ENCODE peak calls at places on chromosome 12, in six cellular contexts. L is upper lobe of left lung, F is MG63, X is heart left ventricle, D is tibial artery, W is lower lobe of right lung. U is an unnamed sample.

GRCh38 chr12:127980585-127980984 is 286.4 kb upstream of the TMEM132C start:
- DNase-seq in L (no peak), F (no peak), X (no peak), D (no peak), W (no peak), U (no peak)

GRCh38 chr12:69101505-69101904 is 137.9 kb upstream of the CPSF6 start:
- DNase-seq in L (no peak), F (peak), X (no peak), D (no peak), W (no peak), U (no peak)

GRCh38 chr12:102990419-102990818 is 32.9 kb downstream of the ASCL1 start:
- DNase-seq in L (no peak), F (no peak), X (no peak), D (no peak), W (no peak), U (no peak)

GRCh38 chr12:7497661-7498060 is 5.9 kb downstream of the CD163 start:
- DNase-seq in L (no peak), F (no peak), X (no peak), D (no peak), W (no peak), U (peak)

GRCh38 chr12:12804432-12804886 is 8.7 kb upstream of the DDX47 start:
- DNase-seq in L (no peak), F (peak), X (no peak), D (no peak), W (no peak), U (peak)

GRCh38 chr12:102876883-102877282 is 40.2 kb downstream of the PAH start:
- DNase-seq in L (no peak), F (no peak), X (no peak), D (no peak), W (no peak), U (no peak)

GRCh38 chr12:61574339-61574738 is 685.9 kb upstream of the USP15 start:
- DNase-seq in L (no peak), F (peak), X (no peak), D (no peak), W (no peak), U (no peak)

GRCh38 chr12:94750891-94751290 is 100.5 kb upstream of the TMCC3 start:
- DNase-seq in L (no peak), F (no peak), X (no peak), D (no peak), W (no peak), U (no peak)

DNA sequence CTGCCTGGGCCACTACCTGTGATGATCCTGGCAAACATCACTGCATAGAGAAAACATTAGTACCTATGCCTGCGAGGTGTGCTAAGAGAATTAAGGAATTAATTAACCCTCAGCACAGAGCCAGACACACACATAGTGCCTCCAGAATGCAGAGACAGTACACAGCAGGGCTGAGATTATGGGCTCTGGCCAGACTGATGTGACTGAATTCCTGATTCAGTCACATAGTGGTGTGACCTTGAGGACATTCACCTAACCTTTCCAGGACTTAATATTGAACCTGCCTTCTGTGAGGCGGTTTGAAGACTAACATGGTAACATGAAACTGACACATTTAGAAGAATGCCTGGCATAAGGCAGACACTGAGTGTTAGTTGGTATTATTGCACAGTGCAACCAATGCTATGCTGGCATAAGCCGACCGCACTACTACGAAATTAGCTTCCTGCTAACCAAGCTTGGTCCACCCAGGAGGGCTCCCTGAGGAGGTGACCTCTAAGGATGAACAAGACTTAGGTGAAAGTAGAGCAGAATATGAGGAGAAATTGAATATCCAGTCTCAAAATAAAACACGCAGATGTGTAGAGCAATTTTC is 32.0 kb upstream of the SELPLG start:
- DNase-seq in L (no peak), F (no peak), X (no peak), D (no peak), W (no peak), U (no peak)
- H3K4me3 ChIP-seq in L (no peak), F (no peak), X (no peak), D (no peak), W (no peak), U (no peak)

GRCh38 chr12:117100851-117101673 is 1.8 kb upstream of the TESC start:
- DNase-seq in L (no peak), F (no peak), X (peak), D (no peak), W (no peak), U (no peak)

GRCh38 chr12:117098071-117098360 is 1.2 kb downstream of the TESC start:
- DNase-seq in L (no peak), F (no peak), X (no peak), D (no peak), W (no peak), U (no peak)

GRCh38 chr12:117101953-117102833 is 3.0 kb upstream of the TESC start:
- DNase-seq in L (peak), F (no peak), X (peak), D (no peak), W (no peak), U (no peak)

GRCh38 chr12:117098361-117099217 is 627 bp downstream of the TESC start:
- DNase-seq in L (peak), F (no peak), X (peak), D (no peak), W (peak), U (no peak)

GRCh38 chr12:117100251-117100650 is 1.0 kb upstream of the TESC start:
- DNase-seq in L (no peak), F (no peak), X (peak), D (no peak), W (no peak), U (no peak)
- H3K4me3 ChIP-seq in L (no peak), F (no peak), X (no peak), D (no peak), W (no peak), U (no peak)

DNA sequence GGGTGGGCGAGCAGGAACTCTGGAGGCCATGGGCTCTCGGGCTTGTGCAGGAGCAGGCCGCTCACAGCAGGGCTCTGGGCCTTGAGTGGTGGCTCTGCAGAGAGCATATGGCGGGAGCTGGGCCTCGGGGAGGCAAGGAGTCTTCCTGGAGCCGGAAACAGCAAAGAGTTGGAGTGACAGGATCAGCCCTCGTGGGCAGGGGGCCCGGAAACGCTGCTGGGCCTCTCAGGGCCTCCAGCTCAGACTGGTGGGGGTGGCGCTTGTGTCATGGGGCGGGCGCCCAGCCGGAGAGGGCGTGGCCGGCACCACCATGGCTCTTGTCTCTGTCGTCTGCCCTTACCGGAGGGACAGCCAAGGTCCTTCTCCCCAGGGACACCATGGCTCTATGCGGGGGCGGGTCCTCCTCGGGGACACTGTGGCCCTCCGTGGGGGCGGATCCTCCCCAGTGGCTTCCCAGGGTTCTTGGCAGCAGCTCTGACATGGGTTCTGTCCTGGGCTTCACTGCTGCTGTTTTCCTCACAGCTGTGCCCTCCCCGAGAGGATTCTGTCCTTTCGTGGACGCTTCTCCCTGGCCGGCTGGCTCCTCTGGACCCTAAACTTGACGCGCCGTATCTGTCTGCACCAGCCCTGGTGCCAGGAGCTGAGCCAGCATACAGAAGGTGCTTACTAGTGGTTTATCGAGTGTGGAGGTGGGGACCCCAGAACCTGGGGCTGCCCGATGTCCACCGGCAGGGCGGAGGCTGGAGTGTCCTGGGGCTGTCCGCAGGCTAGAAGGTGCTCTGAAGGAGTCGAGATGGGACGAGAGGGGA is 17.0 kb downstream of the FBRSL1 start:
- DNase-seq in L (peak), F (no peak), X (peak), D (peak), W (peak), U (peak)
- H3K4me3 ChIP-seq in L (peak), F (no peak), X (peak), D (peak), W (peak), U (no peak)

GRCh38 chr12:104473374-104473983 is 16.7 kb downstream of the CHST11 start:
- DNase-seq in L (no peak), F (no peak), X (no peak), D (no peak), W (no peak), U (no peak)
- H3K4me3 ChIP-seq in L (no peak), F (no peak), X (no peak), D (no peak), W (no peak), U (no peak)